ENCODE peak calls at places on chromosomes 7 and 10, in eight cellular contexts. E is A549, D is H1, N is HCT116, H is GM12878, C is endothelial cell of umbilical vein, U is HepG2, I is K562. W is an unnamed sample.

GRCh38 chr7:112069879-112070321 is 136.3 kb downstream of the DOCK4 start:
- DNase-seq in N (no peak), E (no peak), H (no peak), C (peak; percentile 72), D (no peak), I (no peak), U (no peak), W (no peak)

GRCh38 chr7:117019786-117020604 is 66.7 kb downstream of the ST7 start:
- DNase-seq in E (peak; percentile 70), U (no peak), N (peak; percentile 54), I (no peak), C (peak; percentile 91), H (no peak), D (no peak), W (no peak)

GRCh38 chr10:121322776-121323175 is 275.5 kb downstream of the FGFR2 start:
- DNase-seq in I (no peak), D (no peak), C (no peak), U (no peak), E (no peak), H (no peak), N (no peak), W (no peak)

GRCh38 chr10:94890264-94891022 is 48.0 kb upstream of the CYP2C9 start:
- DNase-seq in H (no peak), U (no peak), C (no peak), N (no peak), D (no peak), E (no peak), I (no peak), W (no peak)

GRCh38 chr7:149031353-149031910 is 3.1 kb upstream of the PDIA4 start:
- DNase-seq in U (no peak), I (no peak), D (no peak), N (no peak), H (no peak), C (no peak), E (no peak), W (no peak)

GRCh38 chr7:152931583-152931982 is 172.0 kb downstream of the ACTR3B start:
- DNase-seq in D (no peak), E (no peak), N (no peak), I (no peak), C (no peak), H (no peak), U (no peak), W (no peak)

GRCh38 chr10:69715156-69715898 is 85.3 kb downstream of the FAM241B start:
- DNase-seq in D (no peak), C (no peak), H (no peak), E (no peak), U (no peak), N (no peak), I (no peak), W (no peak)

GRCh38 chr10:43078986-43079273 is 2.1 kb downstream of the RET start:
- DNase-seq in U (no peak), I (peak; percentile 75), N (no peak), H (no peak), E (peak; percentile 41), C (no peak), D (peak; percentile 33), W (peak; percentile 86)

GRCh38 chr10:10917031-10917430 is 100.6 kb upstream of the CELF2 start:
- DNase-seq in N (no peak), H (no peak), C (no peak), I (no peak), D (no peak), U (no peak), E (no peak), W (no peak)

GRCh38 chr7:66352071-66352470 is 146.9 kb downstream of the TPST1 start:
- DNase-seq in D (peak; percentile 41), H (no peak), U (no peak), N (no peak), C (peak; percentile 47), E (no peak), I (no peak), W (no peak)

GRCh38 chr7:100764841-100765240 is 31.4 kb downstream of the ZAN start:
- DNase-seq in U (no peak), D (no peak), C (no peak), E (no peak), I (peak; percentile 10), H (no peak), N (no peak), W (no peak)

GRCh38 chr10:35545878-35546631 is 59.1 kb upstream of the GJD4 start:
- DNase-seq in I (no peak), D (no peak), U (no peak), N (no peak), H (no peak), C (peak; percentile 61), E (peak; percentile 14), W (no peak)

GRCh38 chr10:102468683-102469082 is 17.3 kb upstream of the C10orf95 start:
- DNase-seq in N (no peak), I (no peak), E (no peak), C (no peak), U (no peak), H (no peak), D (no peak), W (no peak)

GRCh38 chr7:80876894-80877414 is 41.9 kb downstream of the SEMA3C start:
- DNase-seq in D (no peak), H (no peak), I (no peak), C (no peak), U (no peak), N (peak; percentile 36), E (peak; percentile 62), W (no peak)

GRCh38 chr10:60817135-60817805 is 39.0 kb downstream of the CDK1 start:
- DNase-seq in U (no peak), I (no peak), E (no peak), C (no peak), H (no peak), N (no peak), D (no peak), W (no peak)
- TF ChIP-seq MAX in U (no peak), I (no peak), E (no peak), C (no peak), H (no peak), N (no peak), D (no peak), W (no peak)

GRCh38 chr10:117461766-117462423 is 80.7 kb upstream of the EMX2 start:
- DNase-seq in E (peak; percentile 77), H (no peak), N (peak; percentile 77), I (no peak), C (peak; percentile 95), U (no peak), D (no peak), W (peak; percentile 28)
- TF ChIP-seq POLR2A in E (no peak), H (no peak), N (no peak), I (no peak), C (no peak), U (no peak), D (no peak), W (no peak)

GRCh38 chr10:34047389-34047788 is 712.9 kb upstream of the NRP1 start:
- DNase-seq in D (no peak), I (no peak), N (no peak), E (no peak), U (no peak), H (no peak), C (no peak), W (no peak)

GRCh38 chr10:34041871-34042270 is 707.4 kb upstream of the NRP1 start:
- DNase-seq in C (no peak), I (no peak), N (no peak), H (no peak), E (no peak), D (no peak), U (no peak), W (no peak)

GRCh38 chr10:34049469-34049868 is 715.0 kb upstream of the NRP1 start:
- DNase-seq in D (no peak), U (no peak), E (no peak), I (no peak), N (no peak), C (no peak), H (no peak), W (no peak)

GRCh38 chr10:34046651-34047050 is 712.2 kb upstream of the NRP1 start:
- DNase-seq in U (no peak), N (no peak), H (no peak), C (no peak), E (no peak), D (no peak), I (no peak), W (no peak)

GRCh38 chr10:34045571-34046190 is 711.2 kb upstream of the NRP1 start:
- DNase-seq in C (no peak), I (no peak), N (no peak), U (no peak), D (no peak), E (no peak), H (no peak), W (peak; percentile 3)
- TF ChIP-seq MAX in C (no peak), I (no peak), N (no peak), U (no peak), D (no peak), E (no peak), H (no peak), W (no peak)

GRCh38 chr7:55056577-55057480 is 38.0 kb downstream of the EGFR start:
- DNase-seq in H (no peak), E (peak; percentile 93), C (no peak), D (no peak), N (no peak), I (no peak), U (no peak), W (no peak)
- TF ChIP-seq POLR2A in H (no peak), E (no peak), C (no peak), D (no peak), N (no peak), I (no peak), U (no peak), W (no peak)

DNA sequence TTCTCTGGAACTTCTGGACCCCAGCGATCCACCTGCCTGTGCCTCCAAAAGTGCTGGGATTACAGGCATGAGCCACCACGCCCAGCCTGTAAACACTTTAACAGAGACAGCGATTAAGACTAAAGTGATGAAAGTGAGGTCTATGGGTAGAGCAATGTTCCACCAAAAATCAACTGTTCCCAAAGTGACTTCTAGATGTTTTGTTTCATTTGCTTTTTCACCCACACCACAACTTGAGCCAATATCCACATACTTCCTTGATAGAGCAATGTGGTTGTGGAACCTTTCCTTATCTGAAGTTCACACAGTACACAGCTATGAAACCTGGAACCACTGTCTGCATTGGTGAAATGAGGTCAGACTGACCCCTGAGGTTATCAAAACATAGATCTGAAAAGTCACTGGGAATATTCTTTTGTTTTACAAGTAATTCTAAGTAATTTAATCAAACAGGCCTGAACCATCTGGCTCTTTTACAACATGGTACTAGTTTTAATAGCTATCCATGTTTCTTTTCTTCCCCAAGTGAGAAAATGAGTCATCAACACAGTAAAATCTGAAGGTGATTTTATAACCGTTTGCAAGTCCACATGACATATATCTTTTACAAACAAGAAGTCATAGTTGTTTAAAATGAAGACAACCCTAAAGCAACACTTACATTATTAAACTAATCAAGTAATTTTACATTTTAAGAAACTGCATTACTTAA is 80.2 kb downstream of the LRRC17 start:
- DNase-seq in N (peak; percentile 80), I (peak; percentile 80), C (peak; percentile 100), U (peak; percentile 26), D (no peak), H (no peak), E (peak; percentile 58), W (peak; percentile 60)
- TF ChIP-seq MAX in N (peak; percentile 47), I (peak; percentile 58), C (no peak), U (no peak), D (no peak), H (no peak), E (peak; percentile 19), W (no peak)

GRCh38 chr7:5557920-5558401 is 134.3 kb upstream of the TNRC18 start:
- DNase-seq in C (no peak), H (peak; percentile 67), E (no peak), U (peak; percentile 63), D (no peak), I (no peak), N (no peak), W (no peak)
- TF ChIP-seq POLR2A in C (no peak), H (peak; percentile 65), E (no peak), U (peak; percentile 19), D (no peak), I (no peak), N (no peak), W (no peak)

GRCh38 chr10:100713049-100713858 is 32.1 kb upstream of the PAX2 start:
- DNase-seq in U (no peak), D (no peak), H (no peak), C (no peak), E (no peak), I (peak; percentile 31), N (no peak), W (no peak)
- TF ChIP-seq MAX in U (no peak), D (no peak), H (no peak), C (no peak), E (no peak), I (no peak), N (no peak), W (no peak)